ENCODE peak calls at places on chromosome 14, in eight cellular contexts. One of them, this sample, is unnamed.

GRCh38 chr14:64421166-64421565 is 33.0 kb downstream of the MTHFD1 start:
- DNase-seq in cardiac fibroblast: peak
- DNase-seq in HCT116: no peak
- DNase-seq in mucosa of descending colon: no peak
- DNase-seq in ovary: no peak
- DNase-seq in K562: no peak
- DNase-seq in IMR-90: peak
- DNase-seq in endothelial cell: no peak
- DNase-seq in this sample: no peak

GRCh38 chr14:23024612-23025075 is 10.1 kb downstream of the PSMB5 start:
- DNase-seq in cardiac fibroblast: no peak
- DNase-seq in HCT116: no peak
- DNase-seq in mucosa of descending colon: no peak
- DNase-seq in ovary: no peak
- DNase-seq in K562: no peak
- DNase-seq in IMR-90: no peak
- DNase-seq in endothelial cell: no peak
- DNase-seq in this sample: no peak

GRCh38 chr14:26917086-26917485 is 319.3 kb upstream of the NOVA1 start:
- DNase-seq in cardiac fibroblast: peak
- DNase-seq in HCT116: no peak
- DNase-seq in mucosa of descending colon: no peak
- DNase-seq in ovary: no peak
- DNase-seq in K562: peak
- DNase-seq in IMR-90: peak
- DNase-seq in endothelial cell: no peak
- DNase-seq in this sample: no peak

GRCh38 chr14:93999573-93999972 is 2.5 kb downstream of the CCDC197 start:
- DNase-seq in cardiac fibroblast: no peak
- DNase-seq in HCT116: no peak
- DNase-seq in mucosa of descending colon: no peak
- DNase-seq in ovary: no peak
- DNase-seq in K562: no peak
- DNase-seq in IMR-90: no peak
- DNase-seq in endothelial cell: no peak
- DNase-seq in this sample: no peak

GRCh38 chr14:30375280-30375892 is 183.6 kb upstream of the G2E3 start:
- DNase-seq in cardiac fibroblast: peak
- DNase-seq in HCT116: peak
- DNase-seq in mucosa of descending colon: no peak
- DNase-seq in ovary: no peak
- DNase-seq in K562: peak
- DNase-seq in IMR-90: peak
- DNase-seq in endothelial cell: peak
- DNase-seq in this sample: no peak

GRCh38 chr14:59374048-59374447 is 91.1 kb downstream of the GPR135 start:
- DNase-seq in cardiac fibroblast: no peak
- DNase-seq in HCT116: no peak
- DNase-seq in mucosa of descending colon: no peak
- DNase-seq in ovary: no peak
- DNase-seq in K562: no peak
- DNase-seq in IMR-90: no peak
- DNase-seq in endothelial cell: no peak
- DNase-seq in this sample: no peak

GRCh38 chr14:30193791-30194407 is 266.3 kb upstream of the PRKD1 start:
- DNase-seq in cardiac fibroblast: peak
- DNase-seq in HCT116: no peak
- DNase-seq in mucosa of descending colon: no peak
- DNase-seq in ovary: no peak
- DNase-seq in K562: no peak
- DNase-seq in IMR-90: peak
- DNase-seq in endothelial cell: no peak
- DNase-seq in this sample: no peak

GRCh38 chr14:63843796-63844195 is 9.0 kb upstream of the SYNE2 start:
- DNase-seq in cardiac fibroblast: no peak
- DNase-seq in HCT116: no peak
- DNase-seq in mucosa of descending colon: no peak
- DNase-seq in ovary: no peak
- DNase-seq in K562: no peak
- DNase-seq in IMR-90: no peak
- DNase-seq in endothelial cell: no peak
- DNase-seq in this sample: no peak

GRCh38 chr14:104302794-104303405 is 164.5 kb downstream of the KIF26A start:
- DNase-seq in cardiac fibroblast: no peak
- DNase-seq in HCT116: no peak
- DNase-seq in mucosa of descending colon: peak
- DNase-seq in ovary: no peak
- DNase-seq in K562: no peak
- DNase-seq in IMR-90: no peak
- DNase-seq in endothelial cell: no peak
- DNase-seq in this sample: no peak

GRCh38 chr14:79608426-79608825 is 602.9 kb downstream of the DIO2 start:
- DNase-seq in cardiac fibroblast: no peak
- DNase-seq in HCT116: no peak
- DNase-seq in mucosa of descending colon: no peak
- DNase-seq in ovary: no peak
- DNase-seq in K562: no peak
- DNase-seq in IMR-90: no peak
- DNase-seq in endothelial cell: no peak
- DNase-seq in this sample: no peak

GRCh38 chr14:93013368-93013719 is 90.4 kb downstream of the CHGA start:
- DNase-seq in cardiac fibroblast: peak
- DNase-seq in HCT116: no peak
- DNase-seq in mucosa of descending colon: no peak
- DNase-seq in ovary: no peak
- DNase-seq in K562: no peak
- DNase-seq in IMR-90: peak
- DNase-seq in endothelial cell: no peak
- DNase-seq in this sample: no peak

GRCh38 chr14:68631691-68632590 is 160.9 kb downstream of the ZFP36L1 start:
- DNase-seq in cardiac fibroblast: no peak
- DNase-seq in HCT116: no peak
- DNase-seq in mucosa of descending colon: no peak
- DNase-seq in ovary: no peak
- DNase-seq in K562: no peak
- DNase-seq in IMR-90: no peak
- DNase-seq in endothelial cell: no peak
- DNase-seq in this sample: no peak

GRCh38 chr14:78805586-78805985 is 635.4 kb downstream of the NRXN3 start:
- DNase-seq in cardiac fibroblast: no peak
- DNase-seq in HCT116: no peak
- DNase-seq in mucosa of descending colon: no peak
- DNase-seq in ovary: no peak
- DNase-seq in K562: no peak
- DNase-seq in IMR-90: no peak
- DNase-seq in endothelial cell: no peak
- DNase-seq in this sample: no peak

GRCh38 chr14:56552615-56553014 is 27.0 kb upstream of the TMEM260 start:
- DNase-seq in cardiac fibroblast: no peak
- DNase-seq in HCT116: no peak
- DNase-seq in mucosa of descending colon: no peak
- DNase-seq in ovary: no peak
- DNase-seq in K562: no peak
- DNase-seq in IMR-90: no peak
- DNase-seq in endothelial cell: no peak
- DNase-seq in this sample: no peak

GRCh38 chr14:51157012-51157411 is 62.1 kb upstream of the TRIM9 start:
- DNase-seq in cardiac fibroblast: peak
- DNase-seq in HCT116: peak
- DNase-seq in mucosa of descending colon: no peak
- DNase-seq in ovary: no peak
- DNase-seq in K562: peak
- DNase-seq in IMR-90: peak
- DNase-seq in endothelial cell: no peak
- DNase-seq in this sample: no peak

GRCh38 chr14:93951798-93952540 is 24.4 kb downstream of the ASB2 start:
- DNase-seq in cardiac fibroblast: no peak
- DNase-seq in HCT116: no peak
- DNase-seq in mucosa of descending colon: no peak
- DNase-seq in ovary: no peak
- DNase-seq in K562: no peak
- DNase-seq in IMR-90: peak
- DNase-seq in endothelial cell: no peak
- DNase-seq in this sample: no peak

GRCh38 chr14:36768638-36769337 is 107.1 kb downstream of the PAX9 start:
- DNase-seq in cardiac fibroblast: no peak
- DNase-seq in HCT116: no peak
- DNase-seq in mucosa of descending colon: no peak
- DNase-seq in ovary: no peak
- DNase-seq in K562: no peak
- DNase-seq in IMR-90: no peak
- DNase-seq in endothelial cell: no peak
- DNase-seq in this sample: no peak

GRCh38 chr14:95255487-95255886 is 64.2 kb downstream of the CLMN start:
- DNase-seq in cardiac fibroblast: peak
- DNase-seq in HCT116: peak
- DNase-seq in mucosa of descending colon: peak
- DNase-seq in ovary: no peak
- DNase-seq in K562: peak
- DNase-seq in IMR-90: peak
- DNase-seq in endothelial cell: peak
- DNase-seq in this sample: no peak

GRCh38 chr14:47490766-47491165 is 184.6 kb downstream of the MDGA2 start:
- DNase-seq in cardiac fibroblast: no peak
- DNase-seq in HCT116: no peak
- DNase-seq in mucosa of descending colon: no peak
- DNase-seq in ovary: no peak
- DNase-seq in K562: no peak
- DNase-seq in IMR-90: no peak
- DNase-seq in endothelial cell: no peak
- DNase-seq in this sample: no peak

GRCh38 chr14:62117010-62117717 is 354.9 kb downstream of the SNAPC1 start:
- DNase-seq in cardiac fibroblast: peak
- DNase-seq in HCT116: no peak
- DNase-seq in mucosa of descending colon: peak
- DNase-seq in ovary: no peak
- DNase-seq in K562: peak
- DNase-seq in IMR-90: peak
- DNase-seq in endothelial cell: peak
- DNase-seq in this sample: peak
- TF ChIP-seq CTCF in cardiac fibroblast: peak
- TF ChIP-seq CTCF in HCT116: no peak
- TF ChIP-seq CTCF in mucosa of descending colon: no peak
- TF ChIP-seq CTCF in ovary: no peak
- TF ChIP-seq CTCF in K562: no peak
- TF ChIP-seq CTCF in IMR-90: peak
- TF ChIP-seq CTCF in endothelial cell: peak
- TF ChIP-seq CTCF in this sample: peak

GRCh38 chr14:96410119-96410518 is 18.2 kb downstream of the AK7 start:
- DNase-seq in cardiac fibroblast: no peak
- DNase-seq in HCT116: no peak
- DNase-seq in mucosa of descending colon: no peak
- DNase-seq in ovary: no peak
- DNase-seq in K562: no peak
- DNase-seq in IMR-90: no peak
- DNase-seq in endothelial cell: no peak
- DNase-seq in this sample: no peak

GRCh38 chr14:96409701-96410100 is 17.8 kb downstream of the AK7 start:
- DNase-seq in cardiac fibroblast: no peak
- DNase-seq in HCT116: peak
- DNase-seq in mucosa of descending colon: no peak
- DNase-seq in ovary: no peak
- DNase-seq in K562: no peak
- DNase-seq in IMR-90: no peak
- DNase-seq in endothelial cell: no peak
- DNase-seq in this sample: no peak

GRCh38 chr14:96405603-96406158 is 13.8 kb downstream of the AK7 start:
- DNase-seq in cardiac fibroblast: no peak
- DNase-seq in HCT116: no peak
- DNase-seq in mucosa of descending colon: no peak
- DNase-seq in ovary: no peak
- DNase-seq in K562: no peak
- DNase-seq in IMR-90: no peak
- DNase-seq in endothelial cell: no peak
- DNase-seq in this sample: no peak

GRCh38 chr14:96407980-96408570 is 16.1 kb downstream of the AK7 start:
- DNase-seq in cardiac fibroblast: no peak
- DNase-seq in HCT116: no peak
- DNase-seq in mucosa of descending colon: no peak
- DNase-seq in ovary: no peak
- DNase-seq in K562: peak
- DNase-seq in IMR-90: no peak
- DNase-seq in endothelial cell: no peak
- DNase-seq in this sample: no peak

DNA sequence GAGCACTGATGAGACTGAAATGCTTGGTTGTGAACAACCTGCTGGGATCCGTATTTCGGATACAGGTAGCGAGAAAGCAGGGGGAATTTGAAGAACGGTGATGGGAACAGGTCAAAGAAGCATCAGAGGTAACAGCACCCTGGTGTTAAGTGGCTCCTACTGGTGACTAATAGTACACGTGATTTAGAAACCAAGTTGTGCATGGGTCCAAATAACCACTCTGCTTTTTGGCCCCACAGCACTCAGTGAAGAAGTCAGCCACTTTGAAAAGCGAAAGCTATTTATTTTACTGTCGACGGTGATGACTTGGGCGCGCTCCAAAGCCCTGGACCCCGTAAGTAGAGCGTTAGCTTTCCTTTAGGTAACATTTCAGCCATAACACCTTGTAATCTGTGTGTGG is 16.7 kb downstream of the AK7 start:
- DNase-seq in cardiac fibroblast: no peak
- DNase-seq in HCT116: no peak
- DNase-seq in mucosa of descending colon: no peak
- DNase-seq in ovary: no peak
- DNase-seq in K562: no peak
- DNase-seq in IMR-90: no peak
- DNase-seq in endothelial cell: no peak
- DNase-seq in this sample: no peak
- TF ChIP-seq CTCF in cardiac fibroblast: no peak
- TF ChIP-seq CTCF in HCT116: no peak
- TF ChIP-seq CTCF in mucosa of descending colon: no peak
- TF ChIP-seq CTCF in ovary: no peak
- TF ChIP-seq CTCF in K562: no peak
- TF ChIP-seq CTCF in IMR-90: no peak
- TF ChIP-seq CTCF in endothelial cell: no peak
- TF ChIP-seq CTCF in this sample: no peak

DNA sequence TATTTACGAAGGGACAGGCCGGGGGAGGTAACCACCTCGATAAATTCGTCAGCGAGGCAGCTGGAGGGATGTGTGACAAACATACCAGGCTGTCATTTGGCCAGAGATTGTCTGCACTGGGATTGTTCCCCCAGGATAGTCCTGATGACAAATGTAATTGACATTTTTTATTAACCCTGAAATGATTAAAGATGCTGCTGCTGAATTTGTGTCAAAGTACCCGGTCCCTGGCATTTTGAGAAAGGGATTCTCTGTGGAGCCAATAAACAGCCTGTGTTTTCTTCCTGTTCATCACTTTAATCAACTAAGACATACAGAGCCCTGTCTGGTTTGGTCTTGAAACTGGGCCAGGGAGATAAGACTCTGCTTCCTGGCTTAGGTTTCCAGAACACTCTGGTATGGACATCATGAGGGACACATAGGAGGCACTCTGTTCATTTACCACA is 117.6 kb downstream of the SLC25A47 start:
- DNase-seq in cardiac fibroblast: peak
- DNase-seq in HCT116: no peak
- DNase-seq in mucosa of descending colon: no peak
- DNase-seq in ovary: no peak
- DNase-seq in K562: peak
- DNase-seq in IMR-90: peak
- DNase-seq in endothelial cell: no peak
- DNase-seq in this sample: no peak
- TF ChIP-seq CTCF in cardiac fibroblast: no peak
- TF ChIP-seq CTCF in HCT116: no peak
- TF ChIP-seq CTCF in mucosa of descending colon: no peak
- TF ChIP-seq CTCF in ovary: no peak
- TF ChIP-seq CTCF in K562: no peak
- TF ChIP-seq CTCF in IMR-90: no peak
- TF ChIP-seq CTCF in endothelial cell: no peak
- TF ChIP-seq CTCF in this sample: no peak

GRCh38 chr14:24310666-24311604 is at the start of gene LTB4R:
- DNase-seq in cardiac fibroblast: peak
- DNase-seq in HCT116: no peak
- DNase-seq in mucosa of descending colon: peak
- DNase-seq in ovary: peak
- DNase-seq in K562: no peak
- DNase-seq in IMR-90: peak
- DNase-seq in endothelial cell: peak
- DNase-seq in this sample: peak
- TF ChIP-seq CTCF in cardiac fibroblast: no peak
- TF ChIP-seq CTCF in HCT116: no peak
- TF ChIP-seq CTCF in mucosa of descending colon: peak
- TF ChIP-seq CTCF in ovary: peak
- TF ChIP-seq CTCF in K562: no peak
- TF ChIP-seq CTCF in IMR-90: peak
- TF ChIP-seq CTCF in endothelial cell: peak
- TF ChIP-seq CTCF in this sample: peak

This sample was measured in natural killer cell.